ENCODE peak calls at places on chromosomes 16 and 17, in six cellular contexts. K is pancreas, H is Caco-2, Q is D721Med, X is stomach, A is GM13977. U is an unnamed sample.
A peak's percentile ranks its signal among the peaks of the same experiment; 100 is the strongest.

GRCh38 chr17:20028436-20028835 is 19.3 kb downstream of the SPECC1 start:
- DNase-seq in K (no peak), H (no peak), Q (no peak), X (no peak), A (no peak), U (no peak)

GRCh38 chr17:44556854-44557606 is at the start of gene FZD2:
- DNase-seq in K (peak; percentile 75), H (peak; percentile 89), Q (peak; percentile 87), X (peak; percentile 73), A (peak; percentile 94), U (peak; percentile 93)

GRCh38 chr16:91484-91883 is 13.5 kb downstream of the MPG start:
- DNase-seq in K (no peak), H (no peak), Q (no peak), X (peak; percentile 48), A (no peak), U (no peak)

GRCh38 chr16:85986931-85987749 is 88.2 kb downstream of the IRF8 start:
- DNase-seq in K (peak; percentile 15), H (peak; percentile 56), Q (no peak), X (no peak), A (peak; percentile 71), U (peak; percentile 79)

GRCh38 chr16:51624083-51624775 is 473.2 kb upstream of the SALL1 start:
- DNase-seq in K (no peak), H (no peak), Q (no peak), X (no peak), A (no peak), U (no peak)

GRCh38 chr16:73172621-73173312 is 124.8 kb upstream of the ZFHX3 start:
- DNase-seq in K (peak; percentile 84), H (no peak), Q (no peak), X (peak; percentile 93), A (no peak), U (no peak)

GRCh38 chr16:68235105-68235881 is 634 bp downstream of the ESRP2 start:
- DNase-seq in K (peak; percentile 73), H (peak; percentile 77), Q (no peak), X (peak; percentile 69), A (no peak), U (no peak)

GRCh38 chr16:82843606-82844271 is 217.0 kb downstream of the CDH13 start:
- DNase-seq in K (no peak), H (no peak), Q (no peak), X (no peak), A (no peak), U (no peak)

DNA sequence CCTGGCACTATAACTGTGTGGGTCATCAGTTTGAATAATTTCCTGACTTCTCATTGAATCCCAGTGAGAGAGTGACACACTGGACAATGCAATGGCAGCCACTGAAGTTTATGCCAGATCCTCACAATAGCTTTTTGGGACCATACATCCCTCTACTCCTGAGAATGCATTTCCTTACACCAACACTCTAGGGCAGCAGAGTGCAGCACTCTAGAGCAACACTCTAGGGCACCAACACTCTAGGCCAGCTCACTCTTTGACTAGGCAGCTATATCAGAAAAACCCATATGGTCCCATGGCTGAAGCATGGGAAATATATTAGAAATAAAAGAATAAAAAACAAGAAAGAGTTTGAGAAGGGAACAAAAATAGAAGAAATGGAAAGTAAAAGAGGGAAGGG is 309.2 kb downstream of the MAP2K6 start:
- DNase-seq in K (no peak), H (no peak), Q (no peak), X (no peak), A (no peak), U (no peak)
- TF ChIP-seq CTCF in K (no peak), H (no peak), Q (no peak), X (no peak), A (no peak), U (no peak)

GRCh38 chr17:64036198-64036922 is 15.9 kb upstream of the ICAM2 start:
- DNase-seq in K (no peak), H (peak; percentile 37), Q (no peak), X (no peak), A (no peak), U (no peak)
- TF ChIP-seq CTCF in K (no peak), H (peak; percentile 30), Q (no peak), X (no peak), A (peak; percentile 9), U (peak; percentile 3)

GRCh38 chr16:66263973-66264310 is 102.5 kb upstream of the CDH5 start:
- DNase-seq in K (no peak), H (no peak), Q (no peak), X (no peak), A (no peak), U (no peak)
- TF ChIP-seq CTCF in K (no peak), H (no peak), Q (no peak), X (no peak), A (no peak), U (no peak)

DNA sequence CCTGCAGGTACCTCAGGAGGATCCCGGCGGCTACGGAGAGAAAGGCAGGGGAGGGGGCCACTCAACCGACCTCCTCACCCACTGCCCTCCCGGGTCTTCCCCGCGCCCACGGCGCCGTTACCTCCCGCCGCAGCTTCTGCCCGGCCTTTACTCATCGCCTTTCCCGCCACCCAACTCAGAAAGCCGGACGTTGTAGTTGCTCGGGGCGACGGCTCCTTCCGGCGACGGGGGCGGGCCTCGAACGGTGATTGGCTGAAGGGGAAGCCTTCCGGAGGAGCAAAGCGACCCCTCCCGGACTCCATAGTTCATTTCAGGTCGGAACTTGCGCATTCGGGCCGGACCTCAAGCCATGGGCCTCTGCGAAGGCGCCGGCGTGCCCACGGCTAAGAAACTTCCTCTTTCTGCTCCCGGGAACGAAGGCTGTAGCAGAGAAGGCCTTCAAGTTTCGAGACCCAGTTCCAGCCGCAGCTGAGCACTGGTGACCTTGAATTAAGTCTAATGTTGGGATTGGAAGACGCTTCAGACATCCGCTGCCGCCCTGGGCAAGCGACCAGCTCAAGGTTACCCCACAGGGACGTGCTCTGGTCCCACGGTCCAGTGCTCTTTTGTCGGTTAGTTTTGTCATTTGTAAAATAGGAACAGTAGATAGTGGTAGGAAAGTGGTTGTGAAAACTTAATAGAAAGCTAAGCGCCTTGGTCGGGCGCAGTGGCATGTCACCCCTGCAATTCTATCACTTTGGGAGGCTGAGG is at the start of gene PSMC3IP:
- DNase-seq in K (peak; percentile 94), H (peak; percentile 97), Q (peak; percentile 96), X (peak; percentile 96), A (peak; percentile 95), U (peak; percentile 95)
- TF ChIP-seq CTCF in K (no peak), H (peak; percentile 59), Q (peak; percentile 42), X (peak; percentile 29), A (peak; percentile 47), U (peak; percentile 19)

GRCh38 chr16:84241778-84242177 is 2.0 kb upstream of the KCNG4 start:
- DNase-seq in K (no peak), H (no peak), Q (no peak), X (no peak), A (no peak), U (no peak)

GRCh38 chr16:84240455-84240854 is 643 bp upstream of the KCNG4 start:
- DNase-seq in K (no peak), H (no peak), Q (no peak), X (no peak), A (no peak), U (no peak)

GRCh38 chr16:84239910-84240309 is at the start of gene KCNG4:
- DNase-seq in K (no peak), H (no peak), Q (no peak), X (no peak), A (no peak), U (no peak)

GRCh38 chr16:84237994-84238750 is 1.6 kb downstream of the KCNG4 start:
- DNase-seq in K (no peak), H (no peak), Q (no peak), X (no peak), A (no peak), U (no peak)

DNA sequence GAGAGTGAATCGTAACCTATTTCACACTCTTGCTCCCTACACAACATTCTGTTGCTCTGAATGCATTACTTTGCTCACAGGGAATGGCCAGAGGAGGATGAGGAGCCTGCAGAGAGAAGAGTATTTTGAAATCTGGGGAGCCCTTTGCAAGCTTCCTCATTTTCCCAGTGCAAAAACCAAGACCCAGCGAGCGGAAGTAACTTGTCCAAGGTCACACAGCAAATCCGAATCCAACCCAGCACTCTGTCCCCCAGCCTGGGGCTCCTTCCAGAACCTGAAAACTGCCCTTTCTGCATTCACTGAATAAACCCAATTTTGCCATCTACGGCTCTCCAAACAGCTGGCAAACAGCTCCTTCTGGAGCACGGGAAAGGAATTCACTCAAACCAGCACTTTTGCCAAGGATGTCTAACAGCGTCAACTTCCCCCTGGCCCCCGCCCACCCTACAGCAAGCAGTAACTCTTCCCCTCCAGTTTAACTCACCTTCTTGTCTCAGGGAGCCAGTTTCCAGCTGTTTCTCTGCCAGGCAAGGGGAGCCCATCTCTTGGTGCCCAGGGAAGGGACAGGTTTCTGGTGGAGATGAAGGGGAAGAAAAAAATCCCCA is 524 bp downstream of the KCNG4 start:
- DNase-seq in K (no peak), H (no peak), Q (no peak), X (no peak), A (no peak), U (no peak)
- TF ChIP-seq CTCF in K (no peak), H (no peak), Q (no peak), X (no peak), A (no peak), U (no peak)

DNA sequence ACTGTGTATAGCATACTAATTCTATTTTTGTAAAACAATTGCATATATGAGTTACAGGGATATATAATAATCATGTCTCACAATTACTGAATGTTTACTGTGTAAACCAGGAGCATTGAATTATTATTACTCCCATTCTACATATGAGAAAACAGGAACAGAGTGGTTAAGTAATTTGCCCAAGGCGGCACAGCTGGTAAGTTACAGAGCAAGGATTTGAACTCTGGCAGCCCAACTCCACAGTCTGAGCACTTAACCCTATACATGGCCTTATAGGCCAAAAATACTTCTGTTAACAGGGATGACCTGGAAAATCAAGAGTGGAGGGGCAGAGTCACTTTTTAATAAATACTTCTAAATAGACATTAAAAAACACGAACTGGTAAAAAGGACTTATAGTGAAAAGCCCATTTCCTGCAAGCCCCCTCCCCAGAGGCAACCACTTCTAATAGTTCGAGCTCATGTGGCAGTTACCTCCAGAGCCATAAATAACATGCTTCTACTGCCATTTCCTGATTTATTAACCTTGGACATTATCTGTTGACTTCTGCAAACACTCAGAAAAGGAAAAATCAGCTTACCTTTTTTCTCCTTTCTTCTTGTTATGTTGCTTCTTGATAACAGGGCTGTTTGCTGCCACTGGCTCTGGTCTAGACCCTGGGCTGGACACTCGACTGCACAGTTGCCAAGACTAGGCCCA is 22.1 kb upstream of the ADGRG1 start:
- DNase-seq in K (no peak), H (no peak), Q (no peak), X (no peak), A (no peak), U (no peak)
- TF ChIP-seq CTCF in K (no peak), H (no peak), Q (no peak), X (no peak), A (no peak), U (no peak)

U was measured in GM20000.